ENCODE peak calls at places on chromosomes 7 and 10, in seven cellular contexts. One of them, this sample, is unnamed.

GRCh38 chr7:105022458-105022857 is 8.5 kb downstream of the KMT2E start:
- DNase-seq in Caco-2: no peak
- DNase-seq in epithelial cell of prostate: no peak
- DNase-seq in LoVo: no peak
- DNase-seq in NCI-H1105 treated with DMSO at 0.1 percent for 48 hours: no peak
- DNase-seq in lung: no peak
- DNase-seq in NCI-H2081: no peak
- DNase-seq in this sample: no peak

GRCh38 chr7:99648843-99649242 is 31.0 kb downstream of the CYP3A5 start:
- DNase-seq in Caco-2: no peak
- DNase-seq in epithelial cell of prostate: no peak
- DNase-seq in LoVo: no peak
- DNase-seq in NCI-H1105 treated with DMSO at 0.1 percent for 48 hours: no peak
- DNase-seq in lung: no peak
- DNase-seq in NCI-H2081: no peak
- DNase-seq in this sample: no peak

GRCh38 chr10:70672165-70672992 is at the start of gene ADAMTS14:
- DNase-seq in Caco-2: no peak
- DNase-seq in epithelial cell of prostate: no peak
- DNase-seq in LoVo: no peak
- DNase-seq in NCI-H1105 treated with DMSO at 0.1 percent for 48 hours: no peak
- DNase-seq in lung: no peak
- DNase-seq in NCI-H2081: peak
- DNase-seq in this sample: peak

GRCh38 chr7:99254390-99254789 is 18.2 kb upstream of the MYH16 start:
- DNase-seq in Caco-2: no peak
- DNase-seq in epithelial cell of prostate: peak
- DNase-seq in LoVo: no peak
- DNase-seq in NCI-H1105 treated with DMSO at 0.1 percent for 48 hours: no peak
- DNase-seq in lung: no peak
- DNase-seq in NCI-H2081: no peak
- DNase-seq in this sample: no peak

GRCh38 chr10:124460144-124460543 is 1.5 kb upstream of the LHPP start:
- DNase-seq in Caco-2: no peak
- DNase-seq in epithelial cell of prostate: no peak
- DNase-seq in LoVo: no peak
- DNase-seq in NCI-H1105 treated with DMSO at 0.1 percent for 48 hours: no peak
- DNase-seq in lung: no peak
- DNase-seq in NCI-H2081: no peak
- DNase-seq in this sample: no peak

GRCh38 chr7:139526578-139527544 is 3.4 kb downstream of the CLEC2L start:
- DNase-seq in Caco-2: no peak
- DNase-seq in epithelial cell of prostate: no peak
- DNase-seq in LoVo: no peak
- DNase-seq in NCI-H1105 treated with DMSO at 0.1 percent for 48 hours: no peak
- DNase-seq in lung: no peak
- DNase-seq in NCI-H2081: no peak
- DNase-seq in this sample: peak

GRCh38 chr10:114607358-114607998 is 50.6 kb downstream of the ABLIM1 start:
- DNase-seq in Caco-2: no peak
- DNase-seq in epithelial cell of prostate: no peak
- DNase-seq in LoVo: no peak
- DNase-seq in NCI-H1105 treated with DMSO at 0.1 percent for 48 hours: no peak
- DNase-seq in lung: no peak
- DNase-seq in NCI-H2081: no peak
- DNase-seq in this sample: no peak

GRCh38 chr7:43764807-43765491 is 6.5 kb downstream of the BLVRA start:
- DNase-seq in Caco-2: no peak
- DNase-seq in epithelial cell of prostate: peak
- DNase-seq in LoVo: peak
- DNase-seq in NCI-H1105 treated with DMSO at 0.1 percent for 48 hours: no peak
- DNase-seq in lung: peak
- DNase-seq in NCI-H2081: no peak
- DNase-seq in this sample: peak

GRCh38 chr7:2856388-2857169 is 12.5 kb upstream of the GNA12 start:
- DNase-seq in Caco-2: no peak
- DNase-seq in epithelial cell of prostate: no peak
- DNase-seq in LoVo: no peak
- DNase-seq in NCI-H1105 treated with DMSO at 0.1 percent for 48 hours: no peak
- DNase-seq in lung: no peak
- DNase-seq in NCI-H2081: no peak
- DNase-seq in this sample: no peak

GRCh38 chr10:91210014-91210413 is 10.4 kb upstream of the PCGF5 start:
- DNase-seq in Caco-2: no peak
- DNase-seq in epithelial cell of prostate: no peak
- DNase-seq in LoVo: no peak
- DNase-seq in NCI-H1105 treated with DMSO at 0.1 percent for 48 hours: peak
- DNase-seq in lung: no peak
- DNase-seq in NCI-H2081: peak
- DNase-seq in this sample: no peak

GRCh38 chr10:122495406-122496340 is 34.3 kb downstream of the HTRA1 start:
- DNase-seq in Caco-2: no peak
- DNase-seq in epithelial cell of prostate: no peak
- DNase-seq in LoVo: no peak
- DNase-seq in NCI-H1105 treated with DMSO at 0.1 percent for 48 hours: no peak
- DNase-seq in lung: peak
- DNase-seq in NCI-H2081: no peak
- DNase-seq in this sample: no peak

GRCh38 chr7:80821781-80822180 is 97.1 kb downstream of the SEMA3C start:
- DNase-seq in Caco-2: peak
- DNase-seq in epithelial cell of prostate: no peak
- DNase-seq in LoVo: no peak
- DNase-seq in NCI-H1105 treated with DMSO at 0.1 percent for 48 hours: no peak
- DNase-seq in lung: no peak
- DNase-seq in NCI-H2081: no peak
- DNase-seq in this sample: no peak

GRCh38 chr7:99928994-99929729 is at the start of gene GJC3:
- DNase-seq in Caco-2: peak
- DNase-seq in epithelial cell of prostate: no peak
- DNase-seq in LoVo: peak
- DNase-seq in NCI-H1105 treated with DMSO at 0.1 percent for 48 hours: peak
- DNase-seq in lung: peak
- DNase-seq in NCI-H2081: peak
- DNase-seq in this sample: peak

GRCh38 chr10:11355625-11356024 is 255.8 kb downstream of the USP6NL start:
- DNase-seq in Caco-2: peak
- DNase-seq in epithelial cell of prostate: no peak
- DNase-seq in LoVo: no peak
- DNase-seq in NCI-H1105 treated with DMSO at 0.1 percent for 48 hours: no peak
- DNase-seq in lung: no peak
- DNase-seq in NCI-H2081: no peak
- DNase-seq in this sample: no peak

GRCh38 chr7:135326636-135327280 is 93.1 kb downstream of the STRA8 start:
- DNase-seq in Caco-2: no peak
- DNase-seq in epithelial cell of prostate: no peak
- DNase-seq in LoVo: no peak
- DNase-seq in NCI-H1105 treated with DMSO at 0.1 percent for 48 hours: peak
- DNase-seq in lung: no peak
- DNase-seq in NCI-H2081: peak
- DNase-seq in this sample: no peak

GRCh38 chr7:157544226-157544625 is 207.4 kb downstream of the DNAJB6 start:
- DNase-seq in Caco-2: no peak
- DNase-seq in epithelial cell of prostate: no peak
- DNase-seq in LoVo: no peak
- DNase-seq in NCI-H1105 treated with DMSO at 0.1 percent for 48 hours: no peak
- DNase-seq in lung: no peak
- DNase-seq in NCI-H2081: no peak
- DNase-seq in this sample: no peak

GRCh38 chr10:77286851-77287250 is 350.8 kb downstream of the KCNMA1 start:
- DNase-seq in Caco-2: no peak
- DNase-seq in epithelial cell of prostate: no peak
- DNase-seq in LoVo: no peak
- DNase-seq in NCI-H1105 treated with DMSO at 0.1 percent for 48 hours: no peak
- DNase-seq in lung: no peak
- DNase-seq in NCI-H2081: peak
- DNase-seq in this sample: no peak

GRCh38 chr10:6558272-6558671 is 21.8 kb downstream of the PRKCQ start:
- DNase-seq in Caco-2: no peak
- DNase-seq in epithelial cell of prostate: no peak
- DNase-seq in LoVo: no peak
- DNase-seq in NCI-H1105 treated with DMSO at 0.1 percent for 48 hours: no peak
- DNase-seq in lung: no peak
- DNase-seq in NCI-H2081: no peak
- DNase-seq in this sample: no peak

GRCh38 chr7:100369105-100369504 is 4.2 kb upstream of the PILRA start:
- DNase-seq in Caco-2: peak
- DNase-seq in epithelial cell of prostate: no peak
- DNase-seq in LoVo: no peak
- DNase-seq in NCI-H1105 treated with DMSO at 0.1 percent for 48 hours: no peak
- DNase-seq in lung: peak
- DNase-seq in NCI-H2081: no peak
- DNase-seq in this sample: no peak

GRCh38 chr10:114544045-114544659 is 113.9 kb downstream of the ABLIM1 start:
- DNase-seq in Caco-2: no peak
- DNase-seq in epithelial cell of prostate: no peak
- DNase-seq in LoVo: no peak
- DNase-seq in NCI-H1105 treated with DMSO at 0.1 percent for 48 hours: no peak
- DNase-seq in lung: no peak
- DNase-seq in NCI-H2081: no peak
- DNase-seq in this sample: peak

This sample was measured in PC-9.